ENCODE peak calls at places on chromosomes 1 and 21, in nine cellular contexts. L is HCT116, W is kidney, E is astrocyte, V is adrenal gland, G is right lobe of liver, Z is left ventricle myocardium inferior, N is HepG2, U is breast epithelium. P is an unnamed sample.

GRCh38 chr21:26732442-26733221 is 112.6 kb downstream of the ADAMTS1 start:
- DNase-seq in L (no peak), W (no peak), G (peak; percentile 34), N (peak; percentile 6), E (peak; percentile 17), V (peak; percentile 55), U (no peak), Z (no peak), P (peak; percentile 29)

GRCh38 chr1:22916469-22916817 is 56.2 kb downstream of the LACTBL1 start:
- DNase-seq in N (no peak), E (no peak), U (no peak), W (no peak), G (no peak), V (no peak), L (no peak), Z (no peak), P (no peak)

GRCh38 chr1:222006715-222007114 is 264.8 kb upstream of the DUSP10 start:
- DNase-seq in G (no peak), N (no peak), L (no peak), V (no peak), U (no peak), W (no peak), E (no peak), Z (no peak), P (no peak)

GRCh38 chr1:9539829-9540550 is 725 bp downstream of the SLC25A33 start:
- DNase-seq in G (peak; percentile 58), N (no peak), L (no peak), V (peak; percentile 63), W (peak; percentile 85), U (no peak), Z (peak; percentile 41), E (peak; percentile 27), P (peak; percentile 62)

GRCh38 chr1:226625326-226625725 is 76.8 kb downstream of the STUM start:
- DNase-seq in V (no peak), E (no peak), G (no peak), N (no peak), W (no peak), Z (no peak), U (no peak), L (no peak), P (peak; percentile 7)

GRCh38 chr1:155888481-155888880 is 22.7 kb downstream of the RIT1 start:
- DNase-seq in E (peak; percentile 46), W (no peak), V (no peak), L (no peak), Z (no peak), N (no peak), U (no peak), G (no peak), P (no peak)

GRCh38 chr1:37872692-37873091 is 13.3 kb upstream of the MTF1 start:
- DNase-seq in E (no peak), L (no peak), Z (no peak), N (no peak), W (no peak), U (no peak), G (no peak), V (no peak), P (no peak)

GRCh38 chr1:202081992-202082391 is 40.7 kb upstream of the GPR37L1 start:
- DNase-seq in E (no peak), G (peak; percentile 34), N (no peak), Z (no peak), U (no peak), L (no peak), W (no peak), V (no peak), P (no peak)

GRCh38 chr1:71015745-71016144 is 31.9 kb downstream of the PTGER3 start:
- DNase-seq in G (no peak), W (no peak), L (no peak), E (no peak), U (no peak), Z (no peak), V (no peak), N (no peak), P (no peak)

DNA sequence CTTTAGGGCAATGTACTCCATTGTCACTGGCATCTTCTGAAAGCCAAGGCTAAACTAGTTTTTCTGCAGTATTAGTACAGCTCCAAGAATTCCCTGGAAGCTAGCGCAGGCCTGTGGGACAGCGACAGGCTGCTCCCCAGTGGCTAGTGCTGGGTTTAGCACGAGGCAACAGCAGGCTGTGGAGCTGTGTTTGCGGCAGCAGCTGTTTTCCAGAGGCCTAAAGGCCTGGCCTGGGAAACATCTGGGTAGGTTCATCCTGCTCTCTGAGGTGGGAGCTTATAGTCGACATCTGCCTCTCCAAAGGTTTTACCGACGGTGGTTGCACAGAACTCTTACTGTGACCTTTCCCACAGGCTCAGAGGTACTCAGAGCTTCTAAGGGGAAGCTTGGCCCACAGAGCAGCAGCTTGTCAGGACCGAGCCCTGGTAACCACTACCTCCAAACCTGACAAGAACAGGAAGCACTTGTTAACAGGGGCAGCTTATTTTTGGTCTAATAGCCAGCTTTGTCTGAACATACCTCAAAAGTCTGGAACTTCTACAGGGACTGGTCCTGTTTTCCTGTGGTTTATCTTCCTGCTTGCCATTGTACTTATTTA is 17.2 kb downstream of the CC2D1B start:
- DNase-seq in E (no peak), G (no peak), U (peak; percentile 43), V (peak; percentile 46), W (no peak), N (no peak), L (no peak), Z (no peak), P (no peak)
- TF ChIP-seq CTCF in E (peak; percentile 27), G (peak; percentile 27), U (no peak), V (peak; percentile 36), W (no peak), N (peak; percentile 66), L (peak; percentile 48), Z (peak; percentile 44), P (peak; percentile 10)

GRCh38 chr1:941588-942383 is 17.3 kb downstream of the NOC2L start:
- DNase-seq in V (peak; percentile 61), E (peak; percentile 77), U (no peak), Z (peak; percentile 73), G (peak; percentile 76), L (no peak), N (peak; percentile 34), W (peak; percentile 97), P (no peak)

GRCh38 chr1:942864-943533 is 16.1 kb downstream of the NOC2L start:
- DNase-seq in L (no peak), Z (peak; percentile 55), G (no peak), U (no peak), E (peak; percentile 55), W (no peak), N (no peak), V (peak; percentile 49), P (no peak)

GRCh38 chr1:943545-944340 is 15.3 kb downstream of the NOC2L start:
- DNase-seq in U (no peak), W (no peak), N (no peak), E (no peak), V (no peak), L (no peak), Z (no peak), G (no peak), P (no peak)

GRCh38 chr1:941027-941587 is 17.4 kb downstream of the SAMD11 start:
- DNase-seq in Z (no peak), N (no peak), W (no peak), G (no peak), L (no peak), V (no peak), U (no peak), E (no peak), P (no peak)

DNA sequence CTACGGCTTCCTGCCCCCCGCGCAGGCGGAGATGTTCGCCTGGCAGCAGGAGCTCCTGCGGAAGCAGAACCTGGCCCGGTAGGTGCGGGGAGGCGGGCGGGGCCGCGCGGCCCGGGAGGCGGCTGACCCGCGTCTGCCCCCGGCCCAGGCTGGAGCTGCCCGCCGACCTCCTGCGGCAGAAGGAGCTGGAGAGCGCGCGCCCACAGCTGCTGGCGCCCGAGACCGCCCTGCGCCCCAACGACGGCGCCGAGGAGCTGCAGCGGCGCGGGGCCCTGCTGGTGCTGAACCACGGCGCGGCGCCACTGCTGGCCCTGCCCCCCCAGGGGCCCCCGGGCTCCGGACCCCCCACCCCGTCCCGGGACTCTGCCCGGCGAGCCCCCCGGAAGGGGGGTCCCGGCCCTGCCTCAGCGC is 16.6 kb downstream of the NOC2L start:
- DNase-seq in E (no peak), Z (no peak), G (no peak), U (no peak), V (no peak), W (no peak), N (no peak), L (no peak), P (no peak)
- H3K4me3 ChIP-seq in E (peak overlapping the region; percentile 28), Z (peak overlapping the region; percentile 65), G (peak overlapping the region; percentile 21), U (peak overlapping the region; percentile 43), V (peak overlapping the region; percentile 46), W (no peak overlapping the region), N (no peak overlapping the region), L (peak overlapping the region; percentile 23), P (no peak overlapping the region)

DNA sequence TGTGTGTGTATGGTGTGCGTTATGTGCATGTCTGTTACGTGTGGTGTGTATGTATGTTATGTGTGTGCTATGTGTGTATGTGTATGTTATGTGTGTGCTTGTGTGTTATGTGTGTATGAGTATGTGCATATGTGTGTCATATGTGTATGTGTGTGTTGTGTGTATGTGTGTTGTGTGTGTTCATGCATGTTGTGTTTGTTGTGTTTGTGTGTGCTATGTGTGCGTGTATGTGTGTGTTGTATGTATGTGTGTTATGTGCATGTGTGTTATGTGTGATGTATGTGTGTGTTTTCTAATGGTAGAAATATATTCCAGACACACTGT is 50.2 kb downstream of the TOMM20 start:
- DNase-seq in L (no peak), Z (no peak), N (no peak), G (no peak), W (no peak), V (no peak), E (no peak), U (no peak), P (no peak)
- H3K4me1 ChIP-seq in L (peaks cover 21% of the 10 kb centered on the region), Z (peaks cover 87% of the 10 kb centered on the region), N (peaks cover 77% of the 10 kb centered on the region), G (peaks cover 11% of the 10 kb centered on the region), W (peaks cover 59% of the 10 kb centered on the region), V (peaks cover 47% of the 10 kb centered on the region), E (peaks cover 46% of the 10 kb centered on the region), U (peaks cover 32% of the 10 kb centered on the region), P (peaks cover 69% of the 10 kb centered on the region)

GRCh38 chr1:198254521-198254920 is 97.7 kb downstream of the NEK7 start:
- DNase-seq in W (no peak), L (no peak), V (no peak), G (no peak), E (no peak), U (no peak), Z (no peak), N (no peak), P (no peak)
- TF ChIP-seq CTCF in W (peak; percentile 8), L (peak; percentile 18), V (no peak), G (no peak), E (no peak), U (no peak), Z (peak; percentile 24), N (no peak), P (no peak)

DNA sequence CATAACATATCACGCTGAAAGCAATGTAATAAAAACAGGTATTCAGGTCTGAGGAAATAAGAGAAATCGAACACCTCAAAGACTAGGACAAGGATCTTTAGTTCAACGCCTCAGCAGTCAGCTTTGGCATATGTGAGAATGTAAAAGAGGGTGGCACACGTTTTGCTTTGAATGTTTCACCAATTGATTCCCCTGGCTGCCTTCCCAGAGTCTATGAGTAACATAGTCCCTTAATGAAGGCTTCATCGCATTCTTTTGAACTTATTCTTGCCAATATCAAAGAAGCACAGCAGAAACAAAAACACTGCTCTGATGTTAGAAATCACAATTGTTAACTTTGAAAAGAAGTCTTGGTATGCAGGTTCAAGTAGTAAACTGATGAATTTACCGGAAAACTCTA is 764.8 kb downstream of the ADGRL2 start:
- DNase-seq in W (no peak), V (peak; percentile 9), Z (no peak), E (peak; percentile 91), L (peak; percentile 61), N (no peak), U (no peak), G (no peak), P (no peak)
- H3K4me3 ChIP-seq in W (no peak overlapping the region), V (no peak overlapping the region), Z (no peak overlapping the region), E (no peak overlapping the region), L (no peak overlapping the region), N (no peak overlapping the region), U (no peak overlapping the region), G (no peak overlapping the region), P (no peak overlapping the region)